ENCODE peak calls at places on chromosomes 16 and 17, in four cellular contexts. Q is osteocyte, V is keratinocyte, P is cardiac fibroblast. D is an unnamed sample.

GRCh38 chr16:54722210-54722676 is 208.4 kb upstream of the IRX5 start:
- DNase-seq in Q (peak; percentile 64), P (no peak), V (no peak), D (no peak)

GRCh38 chr17:34091975-34092374 is 163.1 kb upstream of the CCL2 start:
- DNase-seq in V (no peak), Q (no peak), P (no peak), D (no peak)

GRCh38 chr16:48361012-48361411 is 24.2 kb downstream of the SIAH1 start:
- DNase-seq in Q (no peak), V (no peak), P (no peak), D (no peak)

GRCh38 chr16:85228970-85229430 is 116.7 kb upstream of the CIBAR2 start:
- DNase-seq in V (no peak), Q (no peak), P (no peak), D (no peak)

GRCh38 chr17:45221081-45221996 is at the start of gene FMNL1:
- DNase-seq in Q (no peak), P (no peak), V (no peak), D (no peak)

GRCh38 chr17:77592503-77592902 is 366.0 kb upstream of the TNRC6C start:
- DNase-seq in V (no peak), P (no peak), Q (no peak), D (no peak)

GRCh38 chr16:60485877-60486489 is 1550.3 kb downstream of the CDH8 start:
- DNase-seq in V (no peak), P (no peak), Q (no peak), D (no peak)

GRCh38 chr16:74280448-74280847 is 16.2 kb upstream of the PSMD7 start:
- DNase-seq in V (no peak), Q (no peak), P (no peak), D (no peak)

GRCh38 chr17:34246872-34247271 is 8.2 kb upstream of the CCL2 start:
- DNase-seq in P (no peak), Q (no peak), V (no peak), D (no peak)

GRCh38 chr17:35493040-35493439 is 44.4 kb downstream of the SLFN12L start:
- DNase-seq in V (no peak), P (no peak), Q (no peak), D (no peak)

GRCh38 chr16:50531359-50531758 is 16.8 kb upstream of the NKD1 start:
- DNase-seq in V (no peak), Q (peak; percentile 42), P (no peak), D (no peak)

GRCh38 chr17:79941088-79942010 is 94.3 kb downstream of the TBC1D16 start:
- DNase-seq in V (no peak), P (no peak), Q (no peak), D (no peak)

GRCh38 chr17:8746501-8747236 is 2.0 kb upstream of the CCDC42 start:
- DNase-seq in P (no peak), Q (no peak), V (no peak), D (peak; percentile 29)

GRCh38 chr17:28370035-28370743 is at the start of gene VTN:
- DNase-seq in V (no peak), P (no peak), Q (no peak), D (peak; percentile 50)

GRCh38 chr17:19883537-19884215 is 15.9 kb upstream of the ULK2 start:
- DNase-seq in V (no peak), P (no peak), Q (no peak), D (no peak)

GRCh38 chr17:1038459-1039118 is 41.7 kb downstream of the TIMM22 start:
- DNase-seq in Q (no peak), P (no peak), V (no peak), D (no peak)

GRCh38 chr17:28554565-28554964 is 2.1 kb upstream of the UNC119 start:
- DNase-seq in P (no peak), V (no peak), Q (no peak), D (no peak)

GRCh38 chr16:66357523-66357928 is 9.0 kb upstream of the CDH5 start:
- DNase-seq in P (peak; percentile 90), Q (no peak), V (peak; percentile 57), D (peak; percentile 84)